ENCODE peak calls at places on chromosomes 2 and 18, in five cellular contexts. One of them, this sample, is unnamed.

GRCh38 chr2:100731535-100731981 is 88.4 kb upstream of the NPAS2 start:
- DNase-seq in endothelial cell: no peak
- DNase-seq in MCF 10A: peak
- DNase-seq in transverse colon: no peak
- DNase-seq in adrenal gland: no peak
- DNase-seq in this sample: no peak

GRCh38 chr2:35510641-35511040 is 844.9 kb upstream of the CRIM1 start:
- DNase-seq in endothelial cell: no peak
- DNase-seq in MCF 10A: no peak
- DNase-seq in transverse colon: no peak
- DNase-seq in adrenal gland: no peak
- DNase-seq in this sample: no peak

GRCh38 chr2:98771771-98772521 is 41.0 kb upstream of the MGAT4A start:
- DNase-seq in endothelial cell: no peak
- DNase-seq in MCF 10A: peak
- DNase-seq in transverse colon: no peak
- DNase-seq in adrenal gland: no peak
- DNase-seq in this sample: no peak

GRCh38 chr18:1585881-1586488 is 681.3 kb downstream of the ADCYAP1 start:
- DNase-seq in endothelial cell: no peak
- DNase-seq in MCF 10A: peak
- DNase-seq in transverse colon: no peak
- DNase-seq in adrenal gland: no peak
- DNase-seq in this sample: no peak

GRCh38 chr18:6884944-6885343 is 155.4 kb downstream of the ARHGAP28 start:
- DNase-seq in endothelial cell: no peak
- DNase-seq in MCF 10A: no peak
- DNase-seq in transverse colon: no peak
- DNase-seq in adrenal gland: no peak
- DNase-seq in this sample: no peak

GRCh38 chr2:195782156-195782555 is 125.1 kb downstream of the SLC39A10 start:
- DNase-seq in endothelial cell: no peak
- DNase-seq in MCF 10A: no peak
- DNase-seq in transverse colon: no peak
- DNase-seq in adrenal gland: no peak
- DNase-seq in this sample: no peak

GRCh38 chr2:112939425-112939824 is 28.5 kb downstream of the IL37 start:
- DNase-seq in endothelial cell: no peak
- DNase-seq in MCF 10A: no peak
- DNase-seq in transverse colon: no peak
- DNase-seq in adrenal gland: no peak
- DNase-seq in this sample: no peak

GRCh38 chr2:206840999-206841398 is 75.6 kb downstream of the FASTKD2 start:
- DNase-seq in endothelial cell: no peak
- DNase-seq in MCF 10A: no peak
- DNase-seq in transverse colon: no peak
- DNase-seq in adrenal gland: no peak
- DNase-seq in this sample: no peak

GRCh38 chr2:170229744-170230143 is 51.8 kb downstream of the MYO3B start:
- DNase-seq in endothelial cell: no peak
- DNase-seq in MCF 10A: no peak
- DNase-seq in transverse colon: no peak
- DNase-seq in adrenal gland: no peak
- DNase-seq in this sample: no peak

GRCh38 chr18:9922592-9923308 is 8.9 kb downstream of the VAPA start:
- DNase-seq in endothelial cell: no peak
- DNase-seq in MCF 10A: no peak
- DNase-seq in transverse colon: no peak
- DNase-seq in adrenal gland: no peak
- DNase-seq in this sample: no peak

GRCh38 chr18:58105908-58106673 is 62.1 kb downstream of the NEDD4L start:
- DNase-seq in endothelial cell: no peak
- DNase-seq in MCF 10A: no peak
- DNase-seq in transverse colon: no peak
- DNase-seq in adrenal gland: no peak
- DNase-seq in this sample: no peak

GRCh38 chr2:193502363-193503035 is 1307.8 kb upstream of the TMEFF2 start:
- DNase-seq in endothelial cell: no peak
- DNase-seq in MCF 10A: no peak
- DNase-seq in transverse colon: no peak
- DNase-seq in adrenal gland: no peak
- DNase-seq in this sample: no peak

GRCh38 chr2:203586696-203587095 is 51.6 kb upstream of the RAPH1 start:
- DNase-seq in endothelial cell: no peak
- DNase-seq in MCF 10A: peak
- DNase-seq in transverse colon: no peak
- DNase-seq in adrenal gland: no peak
- DNase-seq in this sample: no peak

GRCh38 chr2:164205347-164205746 is 415.9 kb downstream of the GRB14 start:
- DNase-seq in endothelial cell: no peak
- DNase-seq in MCF 10A: peak
- DNase-seq in transverse colon: no peak
- DNase-seq in adrenal gland: no peak
- DNase-seq in this sample: no peak

GRCh38 chr2:71672640-71673401 is 219.5 kb downstream of the DYSF start:
- DNase-seq in endothelial cell: no peak
- DNase-seq in MCF 10A: no peak
- DNase-seq in transverse colon: peak
- DNase-seq in adrenal gland: no peak
- DNase-seq in this sample: no peak

GRCh38 chr2:233209978-233210680 is 41.3 kb upstream of the ATG16L1 start:
- DNase-seq in endothelial cell: no peak
- DNase-seq in MCF 10A: no peak
- DNase-seq in transverse colon: no peak
- DNase-seq in adrenal gland: no peak
- DNase-seq in this sample: no peak

GRCh38 chr18:25279961-25280360 is 72.0 kb downstream of the ZNF521 start:
- DNase-seq in endothelial cell: no peak
- DNase-seq in MCF 10A: no peak
- DNase-seq in transverse colon: no peak
- DNase-seq in adrenal gland: no peak
- DNase-seq in this sample: no peak

GRCh38 chr2:111054791-111055627 is 65.7 kb upstream of the BCL2L11 start:
- DNase-seq in endothelial cell: no peak
- DNase-seq in MCF 10A: no peak
- DNase-seq in transverse colon: no peak
- DNase-seq in adrenal gland: no peak
- DNase-seq in this sample: no peak

GRCh38 chr2:28219134-28219533 is 173.5 kb upstream of the FOSL2 start:
- DNase-seq in endothelial cell: no peak
- DNase-seq in MCF 10A: no peak
- DNase-seq in transverse colon: no peak
- DNase-seq in adrenal gland: no peak
- DNase-seq in this sample: no peak

GRCh38 chr2:139492301-139492700 is 712.1 kb upstream of the NXPH2 start:
- DNase-seq in endothelial cell: no peak
- DNase-seq in MCF 10A: no peak
- DNase-seq in transverse colon: no peak
- DNase-seq in adrenal gland: no peak
- DNase-seq in this sample: no peak

GRCh38 chr2:3246406-3246805 is 131.2 kb downstream of the EIPR1 start:
- DNase-seq in endothelial cell: no peak
- DNase-seq in MCF 10A: no peak
- DNase-seq in transverse colon: no peak
- DNase-seq in adrenal gland: no peak
- DNase-seq in this sample: no peak

GRCh38 chr2:8477511-8478132 is 204.2 kb upstream of the ID2 start:
- DNase-seq in endothelial cell: no peak
- DNase-seq in MCF 10A: peak
- DNase-seq in transverse colon: no peak
- DNase-seq in adrenal gland: no peak
- DNase-seq in this sample: no peak

GRCh38 chr2:88180594-88181240 is 10.6 kb downstream of the THNSL2 start:
- DNase-seq in endothelial cell: no peak
- DNase-seq in MCF 10A: peak
- DNase-seq in transverse colon: no peak
- DNase-seq in adrenal gland: no peak
- DNase-seq in this sample: no peak

GRCh38 chr2:144508162-144508765 is 11.7 kb downstream of the ZEB2 start:
- DNase-seq in endothelial cell: no peak
- DNase-seq in MCF 10A: no peak
- DNase-seq in transverse colon: no peak
- DNase-seq in adrenal gland: no peak
- DNase-seq in this sample: no peak

GRCh38 chr2:66270247-66270646 is 164.7 kb upstream of the MEIS1 start:
- DNase-seq in endothelial cell: no peak
- DNase-seq in MCF 10A: peak
- DNase-seq in transverse colon: no peak
- DNase-seq in adrenal gland: no peak
- DNase-seq in this sample: no peak

GRCh38 chr2:8644605-8645175 is 37.2 kb upstream of the ID2 start:
- DNase-seq in endothelial cell: no peak
- DNase-seq in MCF 10A: peak
- DNase-seq in transverse colon: no peak
- DNase-seq in adrenal gland: no peak
- DNase-seq in this sample: no peak

GRCh38 chr2:66802877-66803276 is 368.0 kb downstream of the MEIS1 start:
- DNase-seq in endothelial cell: no peak
- DNase-seq in MCF 10A: no peak
- DNase-seq in transverse colon: no peak
- DNase-seq in adrenal gland: no peak
- DNase-seq in this sample: no peak

GRCh38 chr2:106117347-106117746 is 76.8 kb downstream of the UXS1 start:
- DNase-seq in endothelial cell: no peak
- DNase-seq in MCF 10A: no peak
- DNase-seq in transverse colon: no peak
- DNase-seq in adrenal gland: no peak
- DNase-seq in this sample: no peak

GRCh38 chr18:56302161-56302560 is 336.2 kb downstream of the TXNL1 start:
- DNase-seq in endothelial cell: no peak
- DNase-seq in MCF 10A: no peak
- DNase-seq in transverse colon: no peak
- DNase-seq in adrenal gland: no peak
- DNase-seq in this sample: no peak

GRCh38 chr18:56299740-56300139 is 338.7 kb downstream of the TXNL1 start:
- DNase-seq in endothelial cell: no peak
- DNase-seq in MCF 10A: no peak
- DNase-seq in transverse colon: no peak
- DNase-seq in adrenal gland: no peak
- DNase-seq in this sample: no peak

GRCh38 chr18:56296381-56296780 is 342.0 kb downstream of the TXNL1 start:
- DNase-seq in endothelial cell: no peak
- DNase-seq in MCF 10A: no peak
- DNase-seq in transverse colon: no peak
- DNase-seq in adrenal gland: no peak
- DNase-seq in this sample: no peak

GRCh38 chr18:56294484-56295183 is 343.8 kb downstream of the TXNL1 start:
- DNase-seq in endothelial cell: no peak
- DNase-seq in MCF 10A: no peak
- DNase-seq in transverse colon: no peak
- DNase-seq in adrenal gland: no peak
- DNase-seq in this sample: no peak

GRCh38 chr18:56298935-56299334 is 339.5 kb downstream of the TXNL1 start:
- DNase-seq in endothelial cell: no peak
- DNase-seq in MCF 10A: peak
- DNase-seq in transverse colon: no peak
- DNase-seq in adrenal gland: no peak
- DNase-seq in this sample: no peak
- TF ChIP-seq CTCF in endothelial cell: no peak
- TF ChIP-seq CTCF in MCF 10A: no peak
- TF ChIP-seq CTCF in transverse colon: no peak
- TF ChIP-seq CTCF in adrenal gland: no peak
- TF ChIP-seq CTCF in this sample: no peak

GRCh38 chr18:75229437-75229836 is 18.8 kb downstream of the TSHZ1 start:
- DNase-seq in endothelial cell: no peak
- DNase-seq in MCF 10A: no peak
- DNase-seq in transverse colon: no peak
- DNase-seq in adrenal gland: no peak
- DNase-seq in this sample: no peak
- TF ChIP-seq CTCF in endothelial cell: no peak
- TF ChIP-seq CTCF in MCF 10A: no peak
- TF ChIP-seq CTCF in transverse colon: no peak
- TF ChIP-seq CTCF in adrenal gland: no peak
- TF ChIP-seq CTCF in this sample: no peak

DNA sequence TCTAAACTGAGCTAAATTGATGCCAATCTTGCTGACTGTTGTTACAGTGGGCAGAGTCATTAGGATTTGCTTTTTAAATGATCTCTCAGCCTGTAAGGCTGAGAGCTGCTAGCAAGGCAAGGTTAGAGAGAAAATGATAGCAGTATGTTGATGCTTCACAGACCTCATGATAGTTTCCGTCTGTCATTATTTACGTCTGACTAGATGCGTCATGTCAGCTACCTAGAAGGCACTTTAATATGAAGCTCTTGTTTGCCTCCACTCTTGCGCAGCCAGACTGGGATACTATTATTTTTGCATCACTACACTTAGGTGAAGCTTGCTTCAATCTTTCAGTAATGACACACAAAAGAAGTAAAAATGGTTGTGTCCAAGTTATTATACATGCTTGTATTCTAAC is 313.8 kb downstream of the LNPK start:
- DNase-seq in endothelial cell: no peak
- DNase-seq in MCF 10A: no peak
- DNase-seq in transverse colon: no peak
- DNase-seq in adrenal gland: no peak
- DNase-seq in this sample: no peak
- TF ChIP-seq CTCF in endothelial cell: no peak
- TF ChIP-seq CTCF in MCF 10A: no peak
- TF ChIP-seq CTCF in transverse colon: no peak
- TF ChIP-seq CTCF in adrenal gland: no peak
- TF ChIP-seq CTCF in this sample: no peak

GRCh38 chr2:174575124-174575776 is 22.4 kb downstream of the WIPF1 start:
- DNase-seq in endothelial cell: no peak
- DNase-seq in MCF 10A: no peak
- DNase-seq in transverse colon: no peak
- DNase-seq in adrenal gland: no peak
- DNase-seq in this sample: no peak

GRCh38 chr2:174581543-174581942 is 16.1 kb downstream of the WIPF1 start:
- DNase-seq in endothelial cell: no peak
- DNase-seq in MCF 10A: no peak
- DNase-seq in transverse colon: no peak
- DNase-seq in adrenal gland: no peak
- DNase-seq in this sample: no peak

GRCh38 chr2:174580951-174581350 is 16.7 kb downstream of the WIPF1 start:
- DNase-seq in endothelial cell: no peak
- DNase-seq in MCF 10A: no peak
- DNase-seq in transverse colon: no peak
- DNase-seq in adrenal gland: no peak
- DNase-seq in this sample: no peak

GRCh38 chr2:174574657-174575056 is 22.9 kb downstream of the WIPF1 start:
- DNase-seq in endothelial cell: no peak
- DNase-seq in MCF 10A: no peak
- DNase-seq in transverse colon: no peak
- DNase-seq in adrenal gland: no peak
- DNase-seq in this sample: no peak

DNA sequence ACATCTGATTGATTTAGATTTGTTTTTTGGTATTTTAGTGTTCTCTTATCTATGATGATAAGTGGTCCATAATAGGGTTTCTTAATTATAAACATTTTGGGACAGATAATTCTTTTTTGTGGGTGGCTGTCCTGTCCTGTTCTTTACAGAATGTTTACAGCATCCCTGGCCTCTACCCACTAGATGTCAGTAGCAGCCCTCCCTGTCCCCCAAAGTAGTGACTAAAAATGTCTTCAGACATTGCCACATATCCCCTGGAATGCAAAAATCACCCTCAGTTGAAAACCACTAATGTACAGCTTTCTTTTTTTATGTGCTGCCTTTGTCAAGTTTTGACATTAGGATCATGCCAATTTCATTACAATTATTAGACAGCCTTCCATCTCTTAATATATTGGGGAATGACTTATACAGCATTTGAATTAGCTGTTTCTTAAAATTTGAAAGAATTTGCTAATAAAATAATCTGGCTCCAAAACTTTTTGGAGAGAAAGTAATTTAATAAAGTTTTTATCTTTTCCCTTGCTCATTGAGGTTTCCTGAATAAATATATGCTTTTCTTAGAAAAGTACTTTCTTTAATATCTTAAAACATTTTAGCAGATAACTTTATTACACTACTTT is 19.5 kb downstream of the WIPF1 start:
- DNase-seq in endothelial cell: peak
- DNase-seq in MCF 10A: peak
- DNase-seq in transverse colon: no peak
- DNase-seq in adrenal gland: no peak
- DNase-seq in this sample: no peak
- TF ChIP-seq CTCF in endothelial cell: no peak
- TF ChIP-seq CTCF in MCF 10A: peak
- TF ChIP-seq CTCF in transverse colon: peak
- TF ChIP-seq CTCF in adrenal gland: no peak
- TF ChIP-seq CTCF in this sample: peak